ENCODE peak calls at places on chromosomes 13 and 19, in six cellular contexts. O, V, I, Y, F and Z are unnamed samples.

GRCh38 chr13:55538424-55538823 is 1602.3 kb upstream of the PRR20A start:
- DNase-seq in V (no peak), O (no peak), F (no peak), Y (no peak), I (no peak), Z (no peak)

GRCh38 chr19:5038631-5039271 is 69.8 kb downstream of the KDM4B start:
- DNase-seq in F (peak), Y (peak), I (peak), O (peak), V (peak), Z (peak)

GRCh38 chr13:74920361-74920760 is 561.6 kb downstream of the TBC1D4 start:
- DNase-seq in I (no peak), V (no peak), Y (no peak), F (no peak), O (no peak), Z (no peak)

GRCh38 chr19:39592381-39592780 is 9.9 kb upstream of the LGALS13 start:
- DNase-seq in F (no peak), I (no peak), O (no peak), Y (no peak), V (no peak), Z (no peak)

GRCh38 chr13:72314210-72314609 is 413.2 kb downstream of the MZT1 start:
- DNase-seq in V (no peak), F (no peak), O (peak), I (no peak), Y (no peak), Z (no peak)

GRCh38 chr13:39102981-39103490 is 64.8 kb downstream of the NHLRC3 start:
- DNase-seq in O (no peak), F (no peak), I (no peak), V (no peak), Y (no peak), Z (no peak)

GRCh38 chr19:4577020-4577782 is 17.7 kb upstream of the SEMA6B start:
- DNase-seq in F (peak), O (no peak), V (peak), I (peak), Y (no peak), Z (peak)

GRCh38 chr19:48348039-48348438 is 15.7 kb downstream of the TMEM143 start:
- DNase-seq in I (peak), O (peak), F (peak), Y (no peak), V (peak), Z (no peak)

GRCh38 chr13:21336609-21337008 is 122.5 kb downstream of the ZDHHC20 start:
- DNase-seq in F (no peak), V (no peak), Y (no peak), I (no peak), O (no peak), Z (no peak)

GRCh38 chr19:3365093-3365446 is 1.3 kb upstream of the NFIC start:
- DNase-seq in Y (no peak), I (no peak), O (no peak), V (no peak), F (no peak), Z (no peak)

GRCh38 chr19:4758082-4758481 is 33.5 kb upstream of the FEM1A start:
- DNase-seq in O (no peak), F (no peak), V (no peak), Y (no peak), I (no peak), Z (no peak)

GRCh38 chr13:49877629-49878218 is 58.4 kb downstream of the SPRYD7 start:
- DNase-seq in I (no peak), Y (peak), O (no peak), F (peak), V (peak), Z (no peak)

GRCh38 chr13:89401209-89401810 is 1730.1 kb downstream of the SLITRK5 start:
- DNase-seq in F (peak), Y (peak), O (no peak), V (peak), I (peak), Z (peak)

GRCh38 chr13:108962652-108963051 is 333.2 kb downstream of the MYO16 start:
- DNase-seq in Y (peak), O (no peak), V (no peak), I (no peak), F (no peak), Z (peak)

GRCh38 chr13:30448441-30448840 is 17.3 kb downstream of the HMGB1 start:
- DNase-seq in Y (no peak), O (no peak), F (no peak), I (no peak), V (no peak), Z (no peak)

GRCh38 chr19:10283786-10284540 is 2.8 kb upstream of the ICAM4 start:
- DNase-seq in V (no peak), F (no peak), O (no peak), Y (no peak), I (no peak), Z (no peak)

GRCh38 chr13:38024431-38024830 is 154.9 kb upstream of the TRPC4 start:
- DNase-seq in Y (no peak), O (no peak), V (no peak), I (no peak), F (peak), Z (peak)

GRCh38 chr19:46546194-46546896 is 50.7 kb upstream of the PNMA8B start:
- DNase-seq in V (peak), O (peak), I (peak), F (peak), Y (peak), Z (peak)

GRCh38 chr19:14669940-14670339 is 4.7 kb downstream of the ADGRE3 start:
- DNase-seq in I (no peak), V (no peak), O (no peak), F (no peak), Y (no peak), Z (no peak)

GRCh38 chr13:48233886-48234488 is 981 bp downstream of the ITM2B start:
- DNase-seq in V (peak), Y (peak), F (peak), O (no peak), I (peak), Z (peak)

GRCh38 chr13:50128406-50129048 is 113.3 kb downstream of the KCNRG start:
- DNase-seq in V (no peak), O (no peak), F (peak), Y (no peak), I (no peak), Z (no peak)

GRCh38 chr13:62321895-62322294 is 906.2 kb upstream of the PCDH20 start:
- DNase-seq in O (no peak), I (no peak), F (no peak), V (no peak), Y (no peak), Z (no peak)

GRCh38 chr13:62321139-62321538 is 905.5 kb upstream of the PCDH20 start:
- DNase-seq in O (no peak), Y (no peak), F (no peak), I (no peak), V (no peak), Z (no peak)

GRCh38 chr13:62324842-62325241 is 909.2 kb upstream of the PCDH20 start:
- DNase-seq in V (no peak), O (no peak), I (no peak), F (no peak), Y (no peak), Z (no peak)

GRCh38 chr13:62320731-62321130 is 905.1 kb upstream of the PCDH20 start:
- DNase-seq in F (no peak), Y (no peak), V (no peak), O (no peak), I (no peak), Z (no peak)

GRCh38 chr13:62320129-62320724 is 904.6 kb upstream of the PCDH20 start:
- DNase-seq in O (peak), Y (peak), I (peak), F (peak), V (peak), Z (peak)
- TF ChIP-seq CTCF in O (peak), Y (no peak), I (peak), F (peak), V (peak), Z (peak)

DNA sequence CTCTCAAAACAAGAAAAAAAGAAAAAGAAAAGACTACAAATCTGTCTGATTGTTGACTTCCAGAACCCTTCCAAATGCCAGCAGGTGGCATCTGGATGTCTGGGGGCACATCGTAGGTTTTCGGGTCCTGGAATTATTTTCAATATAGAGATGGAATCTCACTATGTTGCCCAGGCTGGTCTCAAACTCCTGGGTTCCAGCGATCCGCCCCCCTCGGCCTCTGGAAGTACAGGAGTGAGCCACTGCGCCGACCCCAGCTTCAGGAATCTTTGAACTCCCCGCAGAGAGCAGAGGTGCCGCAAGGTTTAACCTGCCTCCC is 567 bp upstream of the B3GNT3 start:
- DNase-seq in F (no peak), Y (no peak), I (no peak), V (no peak), O (no peak), Z (no peak)
- H3K4me3 ChIP-seq in F (no peak), Y (no peak), I (no peak), V (no peak), O (no peak), Z (no peak)

DNA sequence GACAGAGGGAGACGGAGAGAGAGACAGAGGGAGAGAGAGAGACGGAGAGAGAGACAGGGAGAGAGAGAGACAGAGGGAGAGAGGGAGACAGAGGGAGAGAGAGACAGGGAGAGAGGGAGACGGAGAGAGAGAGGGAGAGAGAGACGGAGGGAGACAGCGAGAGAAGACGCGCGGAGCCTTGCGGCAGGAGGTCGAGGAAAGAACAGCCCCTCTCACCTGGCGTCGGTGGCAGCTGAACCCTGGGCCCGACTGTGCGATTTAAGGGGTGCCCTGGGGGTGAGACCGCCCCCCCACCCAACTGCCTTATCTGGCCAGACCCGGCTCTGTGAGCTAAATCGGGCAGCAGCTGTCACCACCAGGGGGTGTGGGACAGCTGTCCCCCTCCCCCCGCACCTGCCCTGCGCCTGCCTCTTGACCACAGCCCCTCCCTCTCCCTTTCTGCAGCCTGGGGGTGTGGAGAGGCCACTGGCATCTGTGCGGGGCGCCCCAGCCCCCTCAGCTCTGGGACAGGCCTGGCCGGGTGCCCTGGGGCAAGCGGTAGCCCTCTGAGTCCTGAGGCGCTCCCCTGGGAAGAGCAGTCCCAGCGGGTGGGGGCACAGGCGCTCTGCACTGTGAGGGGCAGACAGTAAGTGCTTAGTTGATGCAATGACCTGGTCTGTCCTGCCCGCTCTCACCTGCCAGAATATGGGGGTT is 10.8 kb downstream of the JOSD2 start:
- DNase-seq in V (no peak), F (no peak), O (peak), I (no peak), Y (no peak), Z (no peak)
- TF ChIP-seq CTCF in V (no peak), F (peak), O (peak), I (no peak), Y (no peak), Z (peak)

DNA sequence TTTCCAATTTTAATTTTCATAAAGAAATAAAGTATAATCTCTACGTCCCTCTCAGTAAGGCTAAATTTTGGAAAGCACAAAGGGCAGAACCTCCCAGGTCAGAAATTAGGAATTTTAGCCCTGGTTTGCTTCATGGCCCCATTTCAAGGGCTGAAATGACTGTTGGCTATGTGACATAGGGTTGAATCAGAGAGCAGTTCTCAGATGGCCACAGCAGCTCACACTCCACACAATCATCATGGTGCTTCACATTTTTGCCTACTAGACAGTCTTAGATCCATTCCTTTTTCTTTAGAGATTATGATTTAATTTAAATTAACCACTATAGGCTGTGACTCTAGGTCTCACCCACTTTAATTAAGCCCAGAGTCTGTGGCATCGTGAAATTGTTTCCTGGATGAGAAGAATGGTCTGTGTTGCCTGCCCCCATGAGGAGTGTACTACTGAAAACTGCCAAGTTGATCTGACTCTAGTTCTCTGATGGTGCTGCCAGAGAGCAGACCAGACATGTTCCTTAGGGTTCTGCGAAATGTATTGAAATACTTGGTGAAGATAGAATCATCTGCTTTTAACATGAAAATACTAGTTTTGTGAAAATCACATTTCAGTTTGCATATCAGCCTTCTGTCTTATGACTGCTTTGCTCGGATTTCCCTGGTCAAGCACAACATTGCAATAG is 57.4 kb downstream of the ESD start:
- DNase-seq in V (no peak), F (no peak), O (no peak), I (no peak), Y (no peak), Z (no peak)
- H3K4me3 ChIP-seq in V (no peak), F (no peak), O (no peak), I (no peak), Y (no peak), Z (no peak)

GRCh38 chr13:86567119-86567518 is 767.9 kb upstream of the SLITRK6 start:
- DNase-seq in F (no peak), V (no peak), O (peak), I (no peak), Y (no peak), Z (no peak)
- TF ChIP-seq CTCF in F (peak), V (peak), O (peak), I (peak), Y (no peak), Z (no peak)

GRCh38 chr13:99870541-99870940 is 101.0 kb downstream of the ZIC5 start:
- DNase-seq in Y (no peak), I (no peak), F (no peak), V (no peak), O (no peak), Z (no peak)

GRCh38 chr13:99869830-99870229 is 101.7 kb downstream of the ZIC5 start:
- DNase-seq in I (no peak), V (no peak), F (no peak), O (no peak), Y (no peak), Z (no peak)

GRCh38 chr13:99873141-99873540 is 98.4 kb downstream of the ZIC5 start:
- DNase-seq in O (no peak), V (no peak), F (no peak), I (no peak), Y (no peak), Z (no peak)

GRCh38 chr13:99873832-99874430 is 97.6 kb downstream of the ZIC5 start:
- DNase-seq in Y (no peak), O (no peak), F (no peak), I (no peak), V (no peak), Z (no peak)

DNA sequence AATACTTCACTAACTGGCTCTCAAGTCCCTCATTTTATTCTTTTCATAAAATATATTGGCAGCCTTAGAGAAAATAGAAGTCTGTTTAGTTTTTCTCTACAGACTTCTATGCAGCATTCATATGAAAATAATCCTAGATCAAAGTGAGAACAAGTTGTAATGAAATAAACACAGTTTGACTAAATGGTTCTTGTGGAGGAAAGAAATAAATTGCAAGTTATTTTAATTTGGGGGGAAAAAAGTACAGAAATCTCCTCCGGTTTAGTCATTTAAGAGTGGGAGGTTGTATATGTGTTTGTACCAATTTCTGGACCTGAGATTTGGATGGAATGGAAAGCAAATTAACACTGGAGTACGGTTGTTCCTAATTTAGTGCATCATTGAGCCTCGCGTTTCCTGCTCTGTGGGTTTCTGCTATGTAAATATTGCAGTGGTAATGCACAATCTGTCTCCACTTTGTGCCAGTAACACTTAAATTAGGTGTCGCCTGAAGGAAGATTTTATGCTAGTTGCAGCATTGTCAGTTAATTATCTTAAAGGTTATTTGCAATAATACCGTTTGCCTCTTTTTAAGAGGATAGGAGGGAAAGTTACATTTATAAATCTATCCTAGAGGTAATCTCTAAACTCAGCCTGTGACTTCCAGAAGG is 100.2 kb downstream of the ZIC5 start:
- DNase-seq in I (no peak), V (no peak), Y (no peak), F (no peak), O (no peak), Z (no peak)
- H3K4me3 ChIP-seq in I (no peak), V (no peak), Y (no peak), F (no peak), O (no peak), Z (no peak)